ENCODE peak calls at places on chromosomes 3 and 15, in nine cellular contexts. One of them, this sample, is unnamed.

GRCh38 chr15:69044899-69045298 is 30.4 kb downstream of the NOX5 start:
- DNase-seq in RKO: peak; percentile 41
- DNase-seq in colonic mucosa: no peak
- DNase-seq in HTR-8/SVneo: peak; percentile 80
- DNase-seq in fibroblast of pulmonary artery: peak; percentile 77
- DNase-seq in stimulated activated CD4-positive, alpha-beta T cell treated with anti-CD3 and anti-CD28 coated beads, TNF-alpha, amount 100 ng/mL, for 1 hour: no peak
- DNase-seq in NCI-H2029: no peak
- DNase-seq in NB4: peak; percentile 93
- DNase-seq in endothelial cell: no peak
- DNase-seq in this sample: no peak

GRCh38 chr3:63981980-63982379 is 41.3 kb downstream of the PSMD6 start:
- DNase-seq in RKO: no peak
- DNase-seq in colonic mucosa: no peak
- DNase-seq in HTR-8/SVneo: no peak
- DNase-seq in fibroblast of pulmonary artery: no peak
- DNase-seq in stimulated activated CD4-positive, alpha-beta T cell treated with anti-CD3 and anti-CD28 coated beads, TNF-alpha, amount 100 ng/mL, for 1 hour: no peak
- DNase-seq in NCI-H2029: no peak
- DNase-seq in NB4: no peak
- DNase-seq in endothelial cell: no peak
- DNase-seq in this sample: no peak

GRCh38 chr3:170826047-170826446 is 43.9 kb downstream of the RPL22L1 start:
- DNase-seq in RKO: no peak
- DNase-seq in colonic mucosa: no peak
- DNase-seq in HTR-8/SVneo: no peak
- DNase-seq in fibroblast of pulmonary artery: no peak
- DNase-seq in stimulated activated CD4-positive, alpha-beta T cell treated with anti-CD3 and anti-CD28 coated beads, TNF-alpha, amount 100 ng/mL, for 1 hour: no peak
- DNase-seq in NCI-H2029: no peak
- DNase-seq in NB4: no peak
- DNase-seq in endothelial cell: no peak
- DNase-seq in this sample: no peak

GRCh38 chr3:142795332-142795731 is 71.5 kb downstream of the TRPC1 start:
- DNase-seq in RKO: no peak
- DNase-seq in colonic mucosa: no peak
- DNase-seq in HTR-8/SVneo: no peak
- DNase-seq in fibroblast of pulmonary artery: no peak
- DNase-seq in stimulated activated CD4-positive, alpha-beta T cell treated with anti-CD3 and anti-CD28 coated beads, TNF-alpha, amount 100 ng/mL, for 1 hour: no peak
- DNase-seq in NCI-H2029: no peak
- DNase-seq in NB4: no peak
- DNase-seq in endothelial cell: no peak
- DNase-seq in this sample: no peak

GRCh38 chr3:187021748-187022402 is 91.5 kb downstream of the ST6GAL1 start:
- DNase-seq in RKO: no peak
- DNase-seq in colonic mucosa: peak; percentile 13
- DNase-seq in HTR-8/SVneo: no peak
- DNase-seq in fibroblast of pulmonary artery: no peak
- DNase-seq in stimulated activated CD4-positive, alpha-beta T cell treated with anti-CD3 and anti-CD28 coated beads, TNF-alpha, amount 100 ng/mL, for 1 hour: no peak
- DNase-seq in NCI-H2029: no peak
- DNase-seq in NB4: no peak
- DNase-seq in endothelial cell: no peak
- DNase-seq in this sample: no peak

GRCh38 chr3:190574473-190574872 is 60.6 kb downstream of the IL1RAP start:
- DNase-seq in RKO: no peak
- DNase-seq in colonic mucosa: no peak
- DNase-seq in HTR-8/SVneo: no peak
- DNase-seq in fibroblast of pulmonary artery: peak; percentile 38
- DNase-seq in stimulated activated CD4-positive, alpha-beta T cell treated with anti-CD3 and anti-CD28 coated beads, TNF-alpha, amount 100 ng/mL, for 1 hour: no peak
- DNase-seq in NCI-H2029: no peak
- DNase-seq in NB4: no peak
- DNase-seq in endothelial cell: no peak
- DNase-seq in this sample: no peak

GRCh38 chr15:70387086-70387485 is 289.4 kb upstream of the TLE3 start:
- DNase-seq in RKO: no peak
- DNase-seq in colonic mucosa: no peak
- DNase-seq in HTR-8/SVneo: no peak
- DNase-seq in fibroblast of pulmonary artery: no peak
- DNase-seq in stimulated activated CD4-positive, alpha-beta T cell treated with anti-CD3 and anti-CD28 coated beads, TNF-alpha, amount 100 ng/mL, for 1 hour: no peak
- DNase-seq in NCI-H2029: no peak
- DNase-seq in NB4: no peak
- DNase-seq in endothelial cell: no peak
- DNase-seq in this sample: no peak

GRCh38 chr3:100536093-100536492 is 43.7 kb downstream of the TMEM45A start:
- DNase-seq in RKO: no peak
- DNase-seq in colonic mucosa: no peak
- DNase-seq in HTR-8/SVneo: no peak
- DNase-seq in fibroblast of pulmonary artery: peak; percentile 33
- DNase-seq in stimulated activated CD4-positive, alpha-beta T cell treated with anti-CD3 and anti-CD28 coated beads, TNF-alpha, amount 100 ng/mL, for 1 hour: no peak
- DNase-seq in NCI-H2029: no peak
- DNase-seq in NB4: no peak
- DNase-seq in endothelial cell: no peak
- DNase-seq in this sample: no peak

GRCh38 chr3:156509209-156510174 is 45.4 kb downstream of the SSR3 start:
- DNase-seq in RKO: peak; percentile 70
- DNase-seq in colonic mucosa: no peak
- DNase-seq in HTR-8/SVneo: peak; percentile 49
- DNase-seq in fibroblast of pulmonary artery: peak; percentile 84
- DNase-seq in stimulated activated CD4-positive, alpha-beta T cell treated with anti-CD3 and anti-CD28 coated beads, TNF-alpha, amount 100 ng/mL, for 1 hour: no peak
- DNase-seq in NCI-H2029: peak; percentile 28
- DNase-seq in NB4: peak; percentile 59
- DNase-seq in endothelial cell: no peak
- DNase-seq in this sample: no peak

GRCh38 chr3:43583481-43583880 is 38.3 kb downstream of the ANO10 start:
- DNase-seq in RKO: no peak
- DNase-seq in colonic mucosa: no peak
- DNase-seq in HTR-8/SVneo: no peak
- DNase-seq in fibroblast of pulmonary artery: no peak
- DNase-seq in stimulated activated CD4-positive, alpha-beta T cell treated with anti-CD3 and anti-CD28 coated beads, TNF-alpha, amount 100 ng/mL, for 1 hour: no peak
- DNase-seq in NCI-H2029: no peak
- DNase-seq in NB4: peak; percentile 2
- DNase-seq in endothelial cell: no peak
- DNase-seq in this sample: no peak

GRCh38 chr15:101641134-101641764 is 10.9 kb downstream of the TM2D3 start:
- DNase-seq in RKO: peak; percentile 70
- DNase-seq in colonic mucosa: peak; percentile 82
- DNase-seq in HTR-8/SVneo: peak; percentile 36
- DNase-seq in fibroblast of pulmonary artery: peak; percentile 85
- DNase-seq in stimulated activated CD4-positive, alpha-beta T cell treated with anti-CD3 and anti-CD28 coated beads, TNF-alpha, amount 100 ng/mL, for 1 hour: peak; percentile 42
- DNase-seq in NCI-H2029: peak; percentile 4
- DNase-seq in NB4: peak; percentile 85
- DNase-seq in endothelial cell: peak; percentile 75
- DNase-seq in this sample: peak; percentile 71

GRCh38 chr3:62367735-62368704 is 5.3 kb downstream of the FEZF2 start:
- DNase-seq in RKO: no peak
- DNase-seq in colonic mucosa: no peak
- DNase-seq in HTR-8/SVneo: no peak
- DNase-seq in fibroblast of pulmonary artery: no peak
- DNase-seq in stimulated activated CD4-positive, alpha-beta T cell treated with anti-CD3 and anti-CD28 coated beads, TNF-alpha, amount 100 ng/mL, for 1 hour: no peak
- DNase-seq in NCI-H2029: no peak
- DNase-seq in NB4: no peak
- DNase-seq in endothelial cell: no peak
- DNase-seq in this sample: no peak

GRCh38 chr3:127016461-127016860 is 33.5 kb downstream of the PLXNA1 start:
- DNase-seq in RKO: no peak
- DNase-seq in colonic mucosa: no peak
- DNase-seq in HTR-8/SVneo: no peak
- DNase-seq in fibroblast of pulmonary artery: no peak
- DNase-seq in stimulated activated CD4-positive, alpha-beta T cell treated with anti-CD3 and anti-CD28 coated beads, TNF-alpha, amount 100 ng/mL, for 1 hour: no peak
- DNase-seq in NCI-H2029: no peak
- DNase-seq in NB4: no peak
- DNase-seq in endothelial cell: no peak
- DNase-seq in this sample: no peak

GRCh38 chr15:55319537-55320325 is 709 bp downstream of the PIGB start:
- DNase-seq in RKO: peak; percentile 85
- DNase-seq in colonic mucosa: peak; percentile 46
- DNase-seq in HTR-8/SVneo: no peak
- DNase-seq in fibroblast of pulmonary artery: peak; percentile 23
- DNase-seq in stimulated activated CD4-positive, alpha-beta T cell treated with anti-CD3 and anti-CD28 coated beads, TNF-alpha, amount 100 ng/mL, for 1 hour: no peak
- DNase-seq in NCI-H2029: no peak
- DNase-seq in NB4: peak; percentile 84
- DNase-seq in endothelial cell: no peak
- DNase-seq in this sample: no peak

GRCh38 chr15:90583471-90584252 is 53.9 kb downstream of the CRTC3 start:
- DNase-seq in RKO: no peak
- DNase-seq in colonic mucosa: no peak
- DNase-seq in HTR-8/SVneo: no peak
- DNase-seq in fibroblast of pulmonary artery: no peak
- DNase-seq in stimulated activated CD4-positive, alpha-beta T cell treated with anti-CD3 and anti-CD28 coated beads, TNF-alpha, amount 100 ng/mL, for 1 hour: no peak
- DNase-seq in NCI-H2029: no peak
- DNase-seq in NB4: no peak
- DNase-seq in endothelial cell: no peak
- DNase-seq in this sample: no peak

GRCh38 chr3:148214695-148215094 is 483.0 kb upstream of the AGTR1 start:
- DNase-seq in RKO: no peak
- DNase-seq in colonic mucosa: no peak
- DNase-seq in HTR-8/SVneo: no peak
- DNase-seq in fibroblast of pulmonary artery: no peak
- DNase-seq in stimulated activated CD4-positive, alpha-beta T cell treated with anti-CD3 and anti-CD28 coated beads, TNF-alpha, amount 100 ng/mL, for 1 hour: no peak
- DNase-seq in NCI-H2029: no peak
- DNase-seq in NB4: no peak
- DNase-seq in endothelial cell: no peak
- DNase-seq in this sample: no peak

GRCh38 chr3:195384952-195385351 is 57.9 kb downstream of the ACAP2 start:
- DNase-seq in RKO: no peak
- DNase-seq in colonic mucosa: no peak
- DNase-seq in HTR-8/SVneo: no peak
- DNase-seq in fibroblast of pulmonary artery: peak; percentile 11
- DNase-seq in stimulated activated CD4-positive, alpha-beta T cell treated with anti-CD3 and anti-CD28 coated beads, TNF-alpha, amount 100 ng/mL, for 1 hour: no peak
- DNase-seq in NCI-H2029: no peak
- DNase-seq in NB4: no peak
- DNase-seq in endothelial cell: no peak
- DNase-seq in this sample: no peak

GRCh38 chr15:74430510-74430951 is 3.2 kb downstream of the SEMA7A start:
- DNase-seq in RKO: no peak
- DNase-seq in colonic mucosa: no peak
- DNase-seq in HTR-8/SVneo: no peak
- DNase-seq in fibroblast of pulmonary artery: no peak
- DNase-seq in stimulated activated CD4-positive, alpha-beta T cell treated with anti-CD3 and anti-CD28 coated beads, TNF-alpha, amount 100 ng/mL, for 1 hour: no peak
- DNase-seq in NCI-H2029: no peak
- DNase-seq in NB4: no peak
- DNase-seq in endothelial cell: no peak
- DNase-seq in this sample: no peak

GRCh38 chr3:109806929-109807328 is 469.6 kb upstream of the DPPA4 start:
- DNase-seq in RKO: peak; percentile 72
- DNase-seq in colonic mucosa: no peak
- DNase-seq in HTR-8/SVneo: peak; percentile 38
- DNase-seq in fibroblast of pulmonary artery: peak; percentile 92
- DNase-seq in stimulated activated CD4-positive, alpha-beta T cell treated with anti-CD3 and anti-CD28 coated beads, TNF-alpha, amount 100 ng/mL, for 1 hour: peak; percentile 5
- DNase-seq in NCI-H2029: no peak
- DNase-seq in NB4: peak; percentile 82
- DNase-seq in endothelial cell: no peak
- DNase-seq in this sample: peak; percentile 15

GRCh38 chr3:72177075-72178050 is 392.4 kb upstream of the PROK2 start:
- DNase-seq in RKO: no peak
- DNase-seq in colonic mucosa: peak; percentile 28
- DNase-seq in HTR-8/SVneo: no peak
- DNase-seq in fibroblast of pulmonary artery: peak; percentile 79
- DNase-seq in stimulated activated CD4-positive, alpha-beta T cell treated with anti-CD3 and anti-CD28 coated beads, TNF-alpha, amount 100 ng/mL, for 1 hour: no peak
- DNase-seq in NCI-H2029: peak; percentile 9
- DNase-seq in NB4: peak; percentile 32
- DNase-seq in endothelial cell: no peak
- DNase-seq in this sample: no peak

GRCh38 chr3:173510565-173510964 is 113.0 kb downstream of the NLGN1 start:
- DNase-seq in RKO: no peak
- DNase-seq in colonic mucosa: no peak
- DNase-seq in HTR-8/SVneo: no peak
- DNase-seq in fibroblast of pulmonary artery: no peak
- DNase-seq in stimulated activated CD4-positive, alpha-beta T cell treated with anti-CD3 and anti-CD28 coated beads, TNF-alpha, amount 100 ng/mL, for 1 hour: no peak
- DNase-seq in NCI-H2029: no peak
- DNase-seq in NB4: no peak
- DNase-seq in endothelial cell: no peak
- DNase-seq in this sample: no peak

GRCh38 chr3:154132777-154133375 is 11.7 kb downstream of the ARHGEF26 start:
- DNase-seq in RKO: no peak
- DNase-seq in colonic mucosa: peak; percentile 45
- DNase-seq in HTR-8/SVneo: no peak
- DNase-seq in fibroblast of pulmonary artery: peak; percentile 31
- DNase-seq in stimulated activated CD4-positive, alpha-beta T cell treated with anti-CD3 and anti-CD28 coated beads, TNF-alpha, amount 100 ng/mL, for 1 hour: no peak
- DNase-seq in NCI-H2029: no peak
- DNase-seq in NB4: peak; percentile 43
- DNase-seq in endothelial cell: no peak
- DNase-seq in this sample: no peak

GRCh38 chr3:83953417-83954089 is 1005.2 kb upstream of the CADM2 start:
- DNase-seq in RKO: peak; percentile 41
- DNase-seq in colonic mucosa: no peak
- DNase-seq in HTR-8/SVneo: peak; percentile 7
- DNase-seq in fibroblast of pulmonary artery: no peak
- DNase-seq in stimulated activated CD4-positive, alpha-beta T cell treated with anti-CD3 and anti-CD28 coated beads, TNF-alpha, amount 100 ng/mL, for 1 hour: no peak
- DNase-seq in NCI-H2029: no peak
- DNase-seq in NB4: no peak
- DNase-seq in endothelial cell: no peak
- DNase-seq in this sample: no peak

GRCh38 chr3:54193093-54193492 is 70.7 kb downstream of the CACNA2D3 start:
- DNase-seq in RKO: no peak
- DNase-seq in colonic mucosa: no peak
- DNase-seq in HTR-8/SVneo: no peak
- DNase-seq in fibroblast of pulmonary artery: no peak
- DNase-seq in stimulated activated CD4-positive, alpha-beta T cell treated with anti-CD3 and anti-CD28 coated beads, TNF-alpha, amount 100 ng/mL, for 1 hour: no peak
- DNase-seq in NCI-H2029: no peak
- DNase-seq in NB4: no peak
- DNase-seq in endothelial cell: no peak
- DNase-seq in this sample: no peak

This sample was measured in T follicular helper cell.